ENCODE peak calls at places on chromosome 9, in four cellular contexts. C, P, L and Q are unnamed samples.

GRCh38 chr9:38622083-38622674 is 1.8 kb upstream of the ANKRD18A start:
- DNase-seq in C (no peak), P (no peak), L (no peak), Q (no peak)

GRCh38 chr9:113863345-113863744 is 12.8 kb upstream of the ZNF618 start:
- DNase-seq in P (no peak), C (no peak), L (no peak), Q (no peak)

GRCh38 chr9:106622148-106622547 is 240.8 kb upstream of the ZNF462 start:
- DNase-seq in P (no peak), L (no peak), C (no peak), Q (no peak)

GRCh38 chr9:83992407-83992806 is 11.8 kb downstream of the RMI1 start:
- DNase-seq in L (no peak), C (no peak), P (no peak), Q (no peak)

GRCh38 chr9:4939118-4939561 is 45.9 kb upstream of the JAK2 start:
- DNase-seq in C (peak), L (no peak), P (no peak), Q (peak)

GRCh38 chr9:126985870-126986498 is 71.4 kb downstream of the RALGPS1 start:
- DNase-seq in C (peak), P (peak), L (peak), Q (peak)

GRCh38 chr9:6354072-6354686 is 26.0 kb downstream of the TPD52L3 start:
- DNase-seq in L (no peak), C (peak), P (peak), Q (peak)

GRCh38 chr9:124855944-124856773 is 2.9 kb downstream of the WDR38 start:
- DNase-seq in L (no peak), P (peak), C (peak), Q (no peak)

GRCh38 chr9:127835930-127836586 is 18.4 kb downstream of the ENG start:
- DNase-seq in C (peak), L (no peak), P (no peak), Q (no peak)

GRCh38 chr9:107782381-107782780 is 292.8 kb upstream of the KLF4 start:
- DNase-seq in C (no peak), L (no peak), P (no peak), Q (no peak)

GRCh38 chr9:99241106-99241505 is 19.0 kb downstream of the SEC61B start:
- DNase-seq in P (no peak), L (no peak), C (no peak), Q (no peak)

GRCh38 chr9:4152201-4152600 is 147.7 kb downstream of the GLIS3 start:
- DNase-seq in P (no peak), L (no peak), C (no peak), Q (no peak)

GRCh38 chr9:76297721-76298239 is 96.4 kb downstream of the RFK start:
- DNase-seq in C (no peak), L (no peak), P (no peak), Q (no peak)

GRCh38 chr9:33222031-33222430 is 17.9 kb upstream of the SPINK4 start:
- DNase-seq in C (no peak), L (no peak), P (no peak), Q (peak)

GRCh38 chr9:80995759-80996158 is 693.6 kb downstream of the TLE1 start:
- DNase-seq in L (no peak), C (no peak), P (peak), Q (no peak)

GRCh38 chr9:76516871-76517270 is 57.9 kb downstream of the GCNT1 start:
- DNase-seq in C (no peak), L (no peak), P (no peak), Q (no peak)

GRCh38 chr9:306907-307306 is 92.2 kb downstream of the DOCK8 start:
- DNase-seq in P (no peak), L (peak), C (peak), Q (no peak)

GRCh38 chr9:125631391-125632085 is 75.5 kb downstream of the MAPKAP1 start:
- DNase-seq in L (no peak), P (peak), C (peak), Q (peak)

GRCh38 chr9:98251554-98251953 is 3.9 kb downstream of the TBC1D2 start:
- DNase-seq in P (peak), L (no peak), C (no peak), Q (no peak)

GRCh38 chr9:123998970-123999621 is 12.5 kb upstream of the LHX2 start:
- DNase-seq in L (no peak), P (no peak), C (no peak), Q (peak)

GRCh38 chr9:99299214-99300102 is 77.4 kb downstream of the SEC61B start:
- DNase-seq in L (no peak), P (peak), C (no peak), Q (peak)

GRCh38 chr9:19914044-19914443 is 125.2 kb upstream of the SLC24A2 start:
- DNase-seq in C (no peak), P (no peak), L (no peak), Q (no peak)

GRCh38 chr9:21970800-21971620 is 23.2 kb downstream of the CDKN2A start:
- DNase-seq in C (no peak), L (no peak), P (no peak), Q (no peak)

GRCh38 chr9:106358331-106358730 is 504.6 kb upstream of the ZNF462 start:
- DNase-seq in C (no peak), L (no peak), P (no peak), Q (no peak)

GRCh38 chr9:96514108-96514824 is 64.3 kb downstream of the HABP4 start:
- DNase-seq in C (no peak), P (no peak), L (no peak), Q (no peak)